ENCODE peak calls at places on chromosome 1, in six cellular contexts. One of them, this sample, is unnamed.

GRCh38 chr1:82108843-82109242 is 308.1 kb downstream of the ADGRL2 start:
- DNase-seq in activated naive CD4-positive, alpha-beta T cell: no peak
- DNase-seq in foreskin fibroblast: no peak
- DNase-seq in psoas muscle: no peak
- DNase-seq in COR-L47: no peak
- DNase-seq in effector memory CD8-positive, alpha-beta T cell: no peak
- DNase-seq in this sample: no peak

GRCh38 chr1:89254658-89255287 is 17.9 kb downstream of the GBP5 start:
- DNase-seq in activated naive CD4-positive, alpha-beta T cell: no peak
- DNase-seq in foreskin fibroblast: no peak
- DNase-seq in psoas muscle: no peak
- DNase-seq in COR-L47: peak; percentile 96
- DNase-seq in effector memory CD8-positive, alpha-beta T cell: no peak
- DNase-seq in this sample: no peak

GRCh38 chr1:180521474-180522203 is 19.3 kb upstream of the ACBD6 start:
- DNase-seq in activated naive CD4-positive, alpha-beta T cell: no peak
- DNase-seq in foreskin fibroblast: no peak
- DNase-seq in psoas muscle: no peak
- DNase-seq in COR-L47: no peak
- DNase-seq in effector memory CD8-positive, alpha-beta T cell: no peak
- DNase-seq in this sample: no peak

GRCh38 chr1:94279048-94279447 is 41.7 kb upstream of the ARHGAP29 start:
- DNase-seq in activated naive CD4-positive, alpha-beta T cell: no peak
- DNase-seq in foreskin fibroblast: no peak
- DNase-seq in psoas muscle: no peak
- DNase-seq in COR-L47: no peak
- DNase-seq in effector memory CD8-positive, alpha-beta T cell: no peak
- DNase-seq in this sample: no peak

GRCh38 chr1:9850442-9851162 is 26.8 kb upstream of the CLSTN1 start:
- DNase-seq in activated naive CD4-positive, alpha-beta T cell: no peak
- DNase-seq in foreskin fibroblast: no peak
- DNase-seq in psoas muscle: peak; percentile 18
- DNase-seq in COR-L47: no peak
- DNase-seq in effector memory CD8-positive, alpha-beta T cell: no peak
- DNase-seq in this sample: no peak

GRCh38 chr1:205319081-205320018 is 2.2 kb downstream of the NUAK2 start:
- DNase-seq in activated naive CD4-positive, alpha-beta T cell: no peak
- DNase-seq in foreskin fibroblast: peak; percentile 66
- DNase-seq in psoas muscle: peak; percentile 72
- DNase-seq in COR-L47: peak; percentile 74
- DNase-seq in effector memory CD8-positive, alpha-beta T cell: no peak
- DNase-seq in this sample: peak; percentile 53

GRCh38 chr1:205842177-205842576 is 7.8 kb downstream of the PM20D1 start:
- DNase-seq in activated naive CD4-positive, alpha-beta T cell: no peak
- DNase-seq in foreskin fibroblast: no peak
- DNase-seq in psoas muscle: no peak
- DNase-seq in COR-L47: no peak
- DNase-seq in effector memory CD8-positive, alpha-beta T cell: no peak
- DNase-seq in this sample: no peak

GRCh38 chr1:111855260-111855659 is 99.6 kb downstream of the DDX20 start:
- DNase-seq in activated naive CD4-positive, alpha-beta T cell: no peak
- DNase-seq in foreskin fibroblast: no peak
- DNase-seq in psoas muscle: no peak
- DNase-seq in COR-L47: no peak
- DNase-seq in effector memory CD8-positive, alpha-beta T cell: no peak
- DNase-seq in this sample: no peak

GRCh38 chr1:41663671-41664400 is 179.4 kb upstream of the EDN2 start:
- DNase-seq in activated naive CD4-positive, alpha-beta T cell: no peak
- DNase-seq in foreskin fibroblast: no peak
- DNase-seq in psoas muscle: peak; percentile 71
- DNase-seq in COR-L47: no peak
- DNase-seq in effector memory CD8-positive, alpha-beta T cell: no peak
- DNase-seq in this sample: no peak

GRCh38 chr1:109181085-109181806 is 32.5 kb upstream of the SARS1 start:
- DNase-seq in activated naive CD4-positive, alpha-beta T cell: no peak
- DNase-seq in foreskin fibroblast: no peak
- DNase-seq in psoas muscle: no peak
- DNase-seq in COR-L47: no peak
- DNase-seq in effector memory CD8-positive, alpha-beta T cell: no peak
- DNase-seq in this sample: no peak

GRCh38 chr1:225694151-225694603 is 41.3 kb upstream of the ENAH start:
- DNase-seq in activated naive CD4-positive, alpha-beta T cell: no peak
- DNase-seq in foreskin fibroblast: no peak
- DNase-seq in psoas muscle: no peak
- DNase-seq in COR-L47: no peak
- DNase-seq in effector memory CD8-positive, alpha-beta T cell: no peak
- DNase-seq in this sample: no peak

GRCh38 chr1:244325056-244325764 is 126.5 kb downstream of the ADSS2 start:
- DNase-seq in activated naive CD4-positive, alpha-beta T cell: no peak
- DNase-seq in foreskin fibroblast: no peak
- DNase-seq in psoas muscle: no peak
- DNase-seq in COR-L47: no peak
- DNase-seq in effector memory CD8-positive, alpha-beta T cell: peak; percentile 35
- DNase-seq in this sample: peak; percentile 16

GRCh38 chr1:246597340-246597739 is 31.1 kb downstream of the CNST start:
- DNase-seq in activated naive CD4-positive, alpha-beta T cell: no peak
- DNase-seq in foreskin fibroblast: peak; percentile 72
- DNase-seq in psoas muscle: no peak
- DNase-seq in COR-L47: peak; percentile 14
- DNase-seq in effector memory CD8-positive, alpha-beta T cell: no peak
- DNase-seq in this sample: no peak

GRCh38 chr1:116881879-116882520 is 27.7 kb upstream of the PTGFRN start:
- DNase-seq in activated naive CD4-positive, alpha-beta T cell: no peak
- DNase-seq in foreskin fibroblast: peak; percentile 85
- DNase-seq in psoas muscle: no peak
- DNase-seq in COR-L47: no peak
- DNase-seq in effector memory CD8-positive, alpha-beta T cell: no peak
- DNase-seq in this sample: no peak

GRCh38 chr1:228935855-228936727 is 200.8 kb downstream of the RHOU start:
- DNase-seq in activated naive CD4-positive, alpha-beta T cell: no peak
- DNase-seq in foreskin fibroblast: no peak
- DNase-seq in psoas muscle: no peak
- DNase-seq in COR-L47: no peak
- DNase-seq in effector memory CD8-positive, alpha-beta T cell: no peak
- DNase-seq in this sample: peak; percentile 17

GRCh38 chr1:78145105-78145580 is 99.4 kb downstream of the GIPC2 start:
- DNase-seq in activated naive CD4-positive, alpha-beta T cell: no peak
- DNase-seq in foreskin fibroblast: peak; percentile 69
- DNase-seq in psoas muscle: peak; percentile 57
- DNase-seq in COR-L47: peak; percentile 48
- DNase-seq in effector memory CD8-positive, alpha-beta T cell: peak; percentile 18
- DNase-seq in this sample: no peak

GRCh38 chr1:206658264-206658980 is 23.1 kb downstream of the DYRK3 start:
- DNase-seq in activated naive CD4-positive, alpha-beta T cell: peak; percentile 7
- DNase-seq in foreskin fibroblast: no peak
- DNase-seq in psoas muscle: peak; percentile 82
- DNase-seq in COR-L47: no peak
- DNase-seq in effector memory CD8-positive, alpha-beta T cell: peak; percentile 60
- DNase-seq in this sample: peak; percentile 40

GRCh38 chr1:75265792-75266191 is 131.6 kb downstream of the LHX8 start:
- DNase-seq in activated naive CD4-positive, alpha-beta T cell: no peak
- DNase-seq in foreskin fibroblast: peak; percentile 3
- DNase-seq in psoas muscle: no peak
- DNase-seq in COR-L47: peak; percentile 46
- DNase-seq in effector memory CD8-positive, alpha-beta T cell: peak; percentile 1
- DNase-seq in this sample: no peak

GRCh38 chr1:61743432-61743705 is 1.1 kb downstream of the PATJ start:
- DNase-seq in activated naive CD4-positive, alpha-beta T cell: no peak
- DNase-seq in foreskin fibroblast: no peak
- DNase-seq in psoas muscle: no peak
- DNase-seq in COR-L47: no peak
- DNase-seq in effector memory CD8-positive, alpha-beta T cell: no peak
- DNase-seq in this sample: no peak

GRCh38 chr1:202274611-202275010 is 67.1 kb downstream of the UBE2T start:
- DNase-seq in activated naive CD4-positive, alpha-beta T cell: no peak
- DNase-seq in foreskin fibroblast: no peak
- DNase-seq in psoas muscle: no peak
- DNase-seq in COR-L47: peak; percentile 13
- DNase-seq in effector memory CD8-positive, alpha-beta T cell: peak; percentile 20
- DNase-seq in this sample: no peak

GRCh38 chr1:226820935-226821718 is 49.3 kb upstream of the PSEN2 start:
- DNase-seq in activated naive CD4-positive, alpha-beta T cell: no peak
- DNase-seq in foreskin fibroblast: peak; percentile 97
- DNase-seq in psoas muscle: peak; percentile 91
- DNase-seq in COR-L47: no peak
- DNase-seq in effector memory CD8-positive, alpha-beta T cell: no peak
- DNase-seq in this sample: no peak

GRCh38 chr1:26280333-26281042 is 602 bp downstream of the SH3BGRL3 start:
- DNase-seq in activated naive CD4-positive, alpha-beta T cell: no peak
- DNase-seq in foreskin fibroblast: no peak
- DNase-seq in psoas muscle: no peak
- DNase-seq in COR-L47: no peak
- DNase-seq in effector memory CD8-positive, alpha-beta T cell: no peak
- DNase-seq in this sample: peak; percentile 59

GRCh38 chr1:24536391-24536840 is 19.5 kb upstream of the NCMAP start:
- DNase-seq in activated naive CD4-positive, alpha-beta T cell: no peak
- DNase-seq in foreskin fibroblast: no peak
- DNase-seq in psoas muscle: no peak
- DNase-seq in COR-L47: no peak
- DNase-seq in effector memory CD8-positive, alpha-beta T cell: peak; percentile 71
- DNase-seq in this sample: peak; percentile 63

GRCh38 chr1:41404308-41404755 is 43.1 kb downstream of the FOXO6 start:
- DNase-seq in activated naive CD4-positive, alpha-beta T cell: no peak
- DNase-seq in foreskin fibroblast: peak; percentile 12
- DNase-seq in psoas muscle: no peak
- DNase-seq in COR-L47: peak; percentile 87
- DNase-seq in effector memory CD8-positive, alpha-beta T cell: peak; percentile 17
- DNase-seq in this sample: peak; percentile 12

GRCh38 chr1:119582801-119583200 is 65.3 kb downstream of the ZNF697 start:
- DNase-seq in activated naive CD4-positive, alpha-beta T cell: no peak
- DNase-seq in foreskin fibroblast: peak; percentile 37
- DNase-seq in psoas muscle: no peak
- DNase-seq in COR-L47: peak; percentile 68
- DNase-seq in effector memory CD8-positive, alpha-beta T cell: no peak
- DNase-seq in this sample: no peak

GRCh38 chr1:203771901-203772301 is 6.9 kb downstream of the LAX1 start:
- DNase-seq in activated naive CD4-positive, alpha-beta T cell: no peak
- DNase-seq in foreskin fibroblast: peak; percentile 24
- DNase-seq in psoas muscle: peak; percentile 77
- DNase-seq in COR-L47: no peak
- DNase-seq in effector memory CD8-positive, alpha-beta T cell: no peak
- DNase-seq in this sample: no peak

GRCh38 chr1:10939654-10940450 is 72.6 kb upstream of the TARDBP start:
- DNase-seq in activated naive CD4-positive, alpha-beta T cell: no peak
- DNase-seq in foreskin fibroblast: no peak
- DNase-seq in psoas muscle: no peak
- DNase-seq in COR-L47: no peak
- DNase-seq in effector memory CD8-positive, alpha-beta T cell: no peak
- DNase-seq in this sample: no peak

GRCh38 chr1:25501235-25502058 is 42.0 kb upstream of the LDLRAP1 start:
- DNase-seq in activated naive CD4-positive, alpha-beta T cell: no peak
- DNase-seq in foreskin fibroblast: peak; percentile 73
- DNase-seq in psoas muscle: no peak
- DNase-seq in COR-L47: no peak
- DNase-seq in effector memory CD8-positive, alpha-beta T cell: no peak
- DNase-seq in this sample: no peak

GRCh38 chr1:176996455-176997090 is 167.9 kb downstream of the ASTN1 start:
- DNase-seq in activated naive CD4-positive, alpha-beta T cell: no peak
- DNase-seq in foreskin fibroblast: no peak
- DNase-seq in psoas muscle: no peak
- DNase-seq in COR-L47: peak; percentile 60
- DNase-seq in effector memory CD8-positive, alpha-beta T cell: no peak
- DNase-seq in this sample: no peak

GRCh38 chr1:85611856-85612255 is 31.3 kb downstream of the CCN1 start:
- DNase-seq in activated naive CD4-positive, alpha-beta T cell: no peak
- DNase-seq in foreskin fibroblast: peak; percentile 100
- DNase-seq in psoas muscle: peak; percentile 57
- DNase-seq in COR-L47: no peak
- DNase-seq in effector memory CD8-positive, alpha-beta T cell: no peak
- DNase-seq in this sample: no peak

GRCh38 chr1:26169669-26170471 is at the start of gene ZNF593:
- DNase-seq in activated naive CD4-positive, alpha-beta T cell: peak; percentile 53
- DNase-seq in foreskin fibroblast: peak; percentile 89
- DNase-seq in psoas muscle: peak; percentile 97
- DNase-seq in COR-L47: peak; percentile 80
- DNase-seq in effector memory CD8-positive, alpha-beta T cell: peak; percentile 83
- DNase-seq in this sample: peak; percentile 84

GRCh38 chr1:88371396-88371795 is 312.7 kb upstream of the PKN2 start:
- DNase-seq in activated naive CD4-positive, alpha-beta T cell: no peak
- DNase-seq in foreskin fibroblast: no peak
- DNase-seq in psoas muscle: no peak
- DNase-seq in COR-L47: no peak
- DNase-seq in effector memory CD8-positive, alpha-beta T cell: no peak
- DNase-seq in this sample: no peak

GRCh38 chr1:77579547-77579946 is 102.9 kb downstream of the ZZZ3 start:
- DNase-seq in activated naive CD4-positive, alpha-beta T cell: no peak
- DNase-seq in foreskin fibroblast: no peak
- DNase-seq in psoas muscle: no peak
- DNase-seq in COR-L47: no peak
- DNase-seq in effector memory CD8-positive, alpha-beta T cell: no peak
- DNase-seq in this sample: no peak

GRCh38 chr1:169491845-169492281 is 6.1 kb upstream of the SLC19A2 start:
- DNase-seq in activated naive CD4-positive, alpha-beta T cell: no peak
- DNase-seq in foreskin fibroblast: peak; percentile 26
- DNase-seq in psoas muscle: no peak
- DNase-seq in COR-L47: no peak
- DNase-seq in effector memory CD8-positive, alpha-beta T cell: no peak
- DNase-seq in this sample: no peak

GRCh38 chr1:26731233-26731902 is 35.6 kb downstream of the ARID1A start:
- DNase-seq in activated naive CD4-positive, alpha-beta T cell: no peak
- DNase-seq in foreskin fibroblast: no peak
- DNase-seq in psoas muscle: no peak
- DNase-seq in COR-L47: no peak
- DNase-seq in effector memory CD8-positive, alpha-beta T cell: no peak
- DNase-seq in this sample: no peak

GRCh38 chr1:201184734-201185453 is 5.7 kb upstream of the IGFN1 start:
- DNase-seq in activated naive CD4-positive, alpha-beta T cell: no peak
- DNase-seq in foreskin fibroblast: peak; percentile 85
- DNase-seq in psoas muscle: peak; percentile 66
- DNase-seq in COR-L47: no peak
- DNase-seq in effector memory CD8-positive, alpha-beta T cell: no peak
- DNase-seq in this sample: no peak

GRCh38 chr1:66439028-66439427 is 94.9 kb upstream of the SGIP1 start:
- DNase-seq in activated naive CD4-positive, alpha-beta T cell: no peak
- DNase-seq in foreskin fibroblast: peak; percentile 38
- DNase-seq in psoas muscle: no peak
- DNase-seq in COR-L47: no peak
- DNase-seq in effector memory CD8-positive, alpha-beta T cell: no peak
- DNase-seq in this sample: no peak

GRCh38 chr1:164771568-164772350 is 212.8 kb downstream of the PBX1 start:
- DNase-seq in activated naive CD4-positive, alpha-beta T cell: no peak
- DNase-seq in foreskin fibroblast: peak; percentile 79
- DNase-seq in psoas muscle: no peak
- DNase-seq in COR-L47: no peak
- DNase-seq in effector memory CD8-positive, alpha-beta T cell: no peak
- DNase-seq in this sample: no peak

GRCh38 chr1:207747627-207748492 is 4.0 kb upstream of the CD46 start:
- DNase-seq in activated naive CD4-positive, alpha-beta T cell: no peak
- DNase-seq in foreskin fibroblast: no peak
- DNase-seq in psoas muscle: no peak
- DNase-seq in COR-L47: no peak
- DNase-seq in effector memory CD8-positive, alpha-beta T cell: no peak
- DNase-seq in this sample: no peak

This sample was measured in CD8-positive, alpha-beta memory T cell.